ENCODE peak calls at places on chromosomes 6 and 20, in eight cellular contexts. One of them, this sample, is unnamed.
A peak's percentile ranks its signal among the peaks of the same experiment; 100 is the strongest.

GRCh38 chr6:169415179-169415578 is 161.5 kb upstream of the THBS2 start:
- DNase-seq in OCI-LY7: no peak
- DNase-seq in IMR-90: no peak
- DNase-seq in cerebellar nuclear complex: no peak
- DNase-seq in H4: no peak
- DNase-seq in NCI-H510A: no peak
- DNase-seq in GM19239: no peak
- DNase-seq in RPMI8226: no peak
- DNase-seq in this sample: peak; percentile 28

GRCh38 chr20:3812975-3813599 is 7.3 kb upstream of the AP5S1 start:
- DNase-seq in OCI-LY7: no peak
- DNase-seq in IMR-90: no peak
- DNase-seq in cerebellar nuclear complex: no peak
- DNase-seq in H4: peak; percentile 3
- DNase-seq in NCI-H510A: no peak
- DNase-seq in GM19239: no peak
- DNase-seq in RPMI8226: no peak
- DNase-seq in this sample: no peak

GRCh38 chr20:37327748-37328147 is 18.2 kb upstream of the SRC start:
- DNase-seq in OCI-LY7: no peak
- DNase-seq in IMR-90: peak; percentile 80
- DNase-seq in cerebellar nuclear complex: no peak
- DNase-seq in H4: no peak
- DNase-seq in NCI-H510A: no peak
- DNase-seq in GM19239: no peak
- DNase-seq in RPMI8226: no peak
- DNase-seq in this sample: no peak

GRCh38 chr6:169858935-169859351 is 107.5 kb downstream of the ERMARD start:
- DNase-seq in OCI-LY7: no peak
- DNase-seq in IMR-90: no peak
- DNase-seq in cerebellar nuclear complex: no peak
- DNase-seq in H4: no peak
- DNase-seq in NCI-H510A: no peak
- DNase-seq in GM19239: no peak
- DNase-seq in RPMI8226: no peak
- DNase-seq in this sample: no peak

GRCh38 chr6:122845916-122846632 is 57.0 kb downstream of the SMPDL3A start:
- DNase-seq in OCI-LY7: no peak
- DNase-seq in IMR-90: peak; percentile 48
- DNase-seq in cerebellar nuclear complex: no peak
- DNase-seq in H4: no peak
- DNase-seq in NCI-H510A: no peak
- DNase-seq in GM19239: no peak
- DNase-seq in RPMI8226: no peak
- DNase-seq in this sample: peak; percentile 71

GRCh38 chr20:43974665-43975064 is 60.0 kb downstream of the TOX2 start:
- DNase-seq in OCI-LY7: no peak
- DNase-seq in IMR-90: no peak
- DNase-seq in cerebellar nuclear complex: no peak
- DNase-seq in H4: no peak
- DNase-seq in NCI-H510A: no peak
- DNase-seq in GM19239: no peak
- DNase-seq in RPMI8226: no peak
- DNase-seq in this sample: no peak

GRCh38 chr6:121310495-121310894 is 23.8 kb downstream of the TBC1D32 start:
- DNase-seq in OCI-LY7: no peak
- DNase-seq in IMR-90: no peak
- DNase-seq in cerebellar nuclear complex: no peak
- DNase-seq in H4: no peak
- DNase-seq in NCI-H510A: no peak
- DNase-seq in GM19239: no peak
- DNase-seq in RPMI8226: no peak
- DNase-seq in this sample: peak; percentile 8

GRCh38 chr6:29014729-29015608 is 9.9 kb upstream of the ZNF311 start:
- DNase-seq in OCI-LY7: no peak
- DNase-seq in IMR-90: no peak
- DNase-seq in cerebellar nuclear complex: no peak
- DNase-seq in H4: no peak
- DNase-seq in NCI-H510A: no peak
- DNase-seq in GM19239: no peak
- DNase-seq in RPMI8226: no peak
- DNase-seq in this sample: peak; percentile 26

GRCh38 chr6:41462980-41463930 is 82.9 kb upstream of the FOXP4 start:
- DNase-seq in OCI-LY7: peak; percentile 42
- DNase-seq in IMR-90: peak; percentile 77
- DNase-seq in cerebellar nuclear complex: no peak
- DNase-seq in H4: peak; percentile 46
- DNase-seq in NCI-H510A: no peak
- DNase-seq in GM19239: peak; percentile 58
- DNase-seq in RPMI8226: peak; percentile 65
- DNase-seq in this sample: peak; percentile 65

GRCh38 chr6:38671885-38672467 is 31.0 kb downstream of the GLO1 start:
- DNase-seq in OCI-LY7: peak; percentile 62
- DNase-seq in IMR-90: peak; percentile 76
- DNase-seq in cerebellar nuclear complex: no peak
- DNase-seq in H4: peak; percentile 44
- DNase-seq in NCI-H510A: no peak
- DNase-seq in GM19239: peak; percentile 56
- DNase-seq in RPMI8226: peak; percentile 57
- DNase-seq in this sample: peak; percentile 86

GRCh38 chr6:63467247-63467954 is 104.9 kb upstream of the LOC128125822 start:
- DNase-seq in OCI-LY7: no peak
- DNase-seq in IMR-90: no peak
- DNase-seq in cerebellar nuclear complex: no peak
- DNase-seq in H4: peak; percentile 14
- DNase-seq in NCI-H510A: no peak
- DNase-seq in GM19239: no peak
- DNase-seq in RPMI8226: no peak
- DNase-seq in this sample: no peak

GRCh38 chr20:58111340-58112016 is 117.0 kb downstream of the ANKRD60 start:
- DNase-seq in OCI-LY7: no peak
- DNase-seq in IMR-90: no peak
- DNase-seq in cerebellar nuclear complex: no peak
- DNase-seq in H4: no peak
- DNase-seq in NCI-H510A: no peak
- DNase-seq in GM19239: no peak
- DNase-seq in RPMI8226: no peak
- DNase-seq in this sample: no peak

GRCh38 chr6:133225560-133225959 is 15.6 kb upstream of the EYA4 start:
- DNase-seq in OCI-LY7: no peak
- DNase-seq in IMR-90: no peak
- DNase-seq in cerebellar nuclear complex: no peak
- DNase-seq in H4: no peak
- DNase-seq in NCI-H510A: no peak
- DNase-seq in GM19239: no peak
- DNase-seq in RPMI8226: no peak
- DNase-seq in this sample: no peak

GRCh38 chr6:49202923-49203322 is 260.1 kb downstream of the MMUT start:
- DNase-seq in OCI-LY7: no peak
- DNase-seq in IMR-90: no peak
- DNase-seq in cerebellar nuclear complex: no peak
- DNase-seq in H4: peak; percentile 8
- DNase-seq in NCI-H510A: no peak
- DNase-seq in GM19239: no peak
- DNase-seq in RPMI8226: no peak
- DNase-seq in this sample: peak; percentile 8

GRCh38 chr6:154548130-154548830 is 37.8 kb upstream of the CNKSR3 start:
- DNase-seq in OCI-LY7: no peak
- DNase-seq in IMR-90: peak; percentile 45
- DNase-seq in cerebellar nuclear complex: no peak
- DNase-seq in H4: no peak
- DNase-seq in NCI-H510A: no peak
- DNase-seq in GM19239: no peak
- DNase-seq in RPMI8226: peak; percentile 33
- DNase-seq in this sample: peak; percentile 65

GRCh38 chr6:170132561-170132991 is 158.3 kb downstream of the DLL1 start:
- DNase-seq in OCI-LY7: no peak
- DNase-seq in IMR-90: no peak
- DNase-seq in cerebellar nuclear complex: no peak
- DNase-seq in H4: no peak
- DNase-seq in NCI-H510A: no peak
- DNase-seq in GM19239: no peak
- DNase-seq in RPMI8226: no peak
- DNase-seq in this sample: no peak

GRCh38 chr6:36985963-36986703 is at the start of gene MTCH1:
- DNase-seq in OCI-LY7: peak; percentile 93
- DNase-seq in IMR-90: peak; percentile 86
- DNase-seq in cerebellar nuclear complex: peak; percentile 65
- DNase-seq in H4: peak; percentile 70
- DNase-seq in NCI-H510A: peak; percentile 86
- DNase-seq in GM19239: peak; percentile 94
- DNase-seq in RPMI8226: peak; percentile 93
- DNase-seq in this sample: peak; percentile 93

GRCh38 chr6:63663147-63663877 is 27.7 kb downstream of the PHF3 start:
- DNase-seq in OCI-LY7: no peak
- DNase-seq in IMR-90: peak; percentile 85
- DNase-seq in cerebellar nuclear complex: no peak
- DNase-seq in H4: peak; percentile 45
- DNase-seq in NCI-H510A: no peak
- DNase-seq in GM19239: no peak
- DNase-seq in RPMI8226: no peak
- DNase-seq in this sample: peak; percentile 71

GRCh38 chr6:42259286-42259685 is 41.6 kb upstream of the MRPS10 start:
- DNase-seq in OCI-LY7: no peak
- DNase-seq in IMR-90: no peak
- DNase-seq in cerebellar nuclear complex: no peak
- DNase-seq in H4: no peak
- DNase-seq in NCI-H510A: no peak
- DNase-seq in GM19239: no peak
- DNase-seq in RPMI8226: no peak
- DNase-seq in this sample: no peak

GRCh38 chr20:43959079-43959919 is 44.6 kb downstream of the TOX2 start:
- DNase-seq in OCI-LY7: peak; percentile 20
- DNase-seq in IMR-90: no peak
- DNase-seq in cerebellar nuclear complex: no peak
- DNase-seq in H4: peak; percentile 63
- DNase-seq in NCI-H510A: no peak
- DNase-seq in GM19239: no peak
- DNase-seq in RPMI8226: peak; percentile 41
- DNase-seq in this sample: no peak

GRCh38 chr6:12890171-12890790 is 173.7 kb downstream of the PHACTR1 start:
- DNase-seq in OCI-LY7: peak; percentile 29
- DNase-seq in IMR-90: no peak
- DNase-seq in cerebellar nuclear complex: no peak
- DNase-seq in H4: no peak
- DNase-seq in NCI-H510A: no peak
- DNase-seq in GM19239: no peak
- DNase-seq in RPMI8226: peak; percentile 48
- DNase-seq in this sample: peak; percentile 12

GRCh38 chr6:46490425-46491200 is 636 bp downstream of the RCAN2 start:
- DNase-seq in OCI-LY7: peak; percentile 25
- DNase-seq in IMR-90: no peak
- DNase-seq in cerebellar nuclear complex: no peak
- DNase-seq in H4: no peak
- DNase-seq in NCI-H510A: peak; percentile 30
- DNase-seq in GM19239: peak; percentile 6
- DNase-seq in RPMI8226: peak; percentile 7
- DNase-seq in this sample: no peak

GRCh38 chr20:25574411-25574810 is 10.9 kb downstream of the NINL start:
- DNase-seq in OCI-LY7: no peak
- DNase-seq in IMR-90: peak; percentile 52
- DNase-seq in cerebellar nuclear complex: no peak
- DNase-seq in H4: no peak
- DNase-seq in NCI-H510A: no peak
- DNase-seq in GM19239: no peak
- DNase-seq in RPMI8226: no peak
- DNase-seq in this sample: peak; percentile 79

GRCh38 chr6:81789303-81789702 is 36.8 kb upstream of the TENT5A start:
- DNase-seq in OCI-LY7: no peak
- DNase-seq in IMR-90: no peak
- DNase-seq in cerebellar nuclear complex: no peak
- DNase-seq in H4: no peak
- DNase-seq in NCI-H510A: no peak
- DNase-seq in GM19239: no peak
- DNase-seq in RPMI8226: no peak
- DNase-seq in this sample: no peak

GRCh38 chr6:53411451-53411850 is 62.7 kb upstream of the ELOVL5 start:
- DNase-seq in OCI-LY7: no peak
- DNase-seq in IMR-90: peak; percentile 37
- DNase-seq in cerebellar nuclear complex: no peak
- DNase-seq in H4: no peak
- DNase-seq in NCI-H510A: no peak
- DNase-seq in GM19239: no peak
- DNase-seq in RPMI8226: no peak
- DNase-seq in this sample: peak; percentile 37

This sample was measured in choroid plexus epithelial cell.